ENCODE peak calls at places on chromosomes 16 and 17, in ten cellular contexts. M, B, L, O, G, Q, P, S, R and T are unnamed samples.

GRCh38 chr16:82229800-82230619 is 60.0 kb upstream of the MPHOSPH6 start:
- DNase-seq in P (peak), O (peak), G (peak), Q (peak), R (peak), B (peak), L (peak), S (peak), M (peak), T (peak)

GRCh38 chr17:50127661-50128361 is 2.1 kb downstream of the SAMD14 start:
- DNase-seq in S (peak), O (peak), P (peak), B (no peak), M (no peak), G (no peak), R (no peak), Q (no peak), L (no peak), T (no peak)

GRCh38 chr17:5667871-5668270 is 83.6 kb upstream of the NLRP1 start:
- DNase-seq in Q (no peak), R (no peak), P (no peak), L (no peak), S (no peak), O (no peak), B (no peak), G (no peak), M (no peak), T (no peak)

GRCh38 chr17:15659663-15660062 is 24.4 kb downstream of the TRIM16 start:
- DNase-seq in R (peak), B (peak), Q (no peak), L (no peak), O (peak), M (no peak), P (no peak), G (no peak), S (no peak), T (no peak)

GRCh38 chr16:48133455-48134226 is 22.2 kb downstream of the ABCC12 start:
- DNase-seq in G (no peak), P (no peak), R (no peak), S (no peak), Q (no peak), L (no peak), O (no peak), B (peak), M (no peak), T (no peak)

GRCh38 chr16:57138281-57138935 is 46.0 kb downstream of the CPNE2 start:
- DNase-seq in G (no peak), S (no peak), M (no peak), R (no peak), L (no peak), O (no peak), Q (no peak), P (no peak), B (no peak), T (no peak)

GRCh38 chr17:44829558-44830358 is at the start of gene GJC1:
- DNase-seq in R (no peak), G (no peak), P (no peak), L (peak), S (peak), B (no peak), M (no peak), O (peak), Q (peak), T (no peak)

GRCh38 chr16:47511882-47512281 is 50.8 kb downstream of the PHKB start:
- DNase-seq in P (no peak), L (no peak), Q (no peak), O (no peak), M (no peak), R (no peak), G (no peak), B (no peak), S (no peak), T (no peak)

GRCh38 chr17:78719630-78720298 is 62.3 kb downstream of the CYTH1 start:
- DNase-seq in S (no peak), G (no peak), M (no peak), Q (no peak), B (no peak), R (no peak), O (no peak), L (no peak), P (no peak), T (no peak)

GRCh38 chr17:11738151-11738550 is 139.9 kb downstream of the DNAH9 start:
- DNase-seq in P (no peak), M (no peak), R (no peak), G (no peak), B (no peak), Q (no peak), L (no peak), O (no peak), S (no peak), T (no peak)

GRCh38 chr17:11737290-11737679 is 139.0 kb downstream of the DNAH9 start:
- DNase-seq in O (no peak), P (no peak), B (no peak), G (no peak), Q (no peak), M (no peak), R (no peak), S (no peak), L (no peak), T (no peak)

GRCh38 chr17:11739848-11740247 is 141.6 kb downstream of the DNAH9 start:
- DNase-seq in G (no peak), B (no peak), L (no peak), R (no peak), M (no peak), P (no peak), O (no peak), Q (no peak), S (no peak), T (no peak)

GRCh38 chr17:11736613-11737289 is 138.5 kb downstream of the DNAH9 start:
- DNase-seq in P (no peak), L (no peak), O (no peak), R (no peak), B (no peak), Q (no peak), G (no peak), M (no peak), S (no peak), T (no peak)
- TF ChIP-seq CTCF in P (no peak), L (no peak), O (no peak), R (no peak), B (no peak), Q (no peak), G (no peak), M (no peak), S (no peak), T (no peak)

DNA sequence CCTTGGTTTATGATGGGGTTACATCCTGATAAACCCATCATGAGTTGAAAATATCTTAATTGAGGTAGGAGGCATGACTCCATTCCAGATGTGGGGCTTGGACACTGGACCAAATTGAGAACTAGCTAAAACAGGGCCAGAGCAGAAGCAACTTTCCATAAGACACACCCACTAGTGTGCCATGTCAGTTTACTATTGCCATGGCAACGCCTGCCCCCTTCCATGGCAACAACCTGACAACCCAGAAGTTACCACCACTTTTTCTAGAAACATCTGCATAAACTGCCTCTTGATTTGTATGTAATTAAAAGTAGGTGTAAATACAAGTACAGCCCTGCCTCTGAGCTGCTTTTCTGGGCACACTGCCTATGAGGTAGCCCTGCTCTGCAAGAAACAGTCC is 19.6 kb upstream of the SCNN1B start:
- DNase-seq in Q (no peak), O (no peak), B (no peak), P (no peak), G (no peak), L (no peak), S (no peak), M (no peak), R (no peak), T (no peak)
- TF ChIP-seq CTCF in Q (no peak), O (no peak), B (no peak), P (no peak), G (no peak), L (no peak), S (no peak), M (no peak), R (no peak), T (no peak)

DNA sequence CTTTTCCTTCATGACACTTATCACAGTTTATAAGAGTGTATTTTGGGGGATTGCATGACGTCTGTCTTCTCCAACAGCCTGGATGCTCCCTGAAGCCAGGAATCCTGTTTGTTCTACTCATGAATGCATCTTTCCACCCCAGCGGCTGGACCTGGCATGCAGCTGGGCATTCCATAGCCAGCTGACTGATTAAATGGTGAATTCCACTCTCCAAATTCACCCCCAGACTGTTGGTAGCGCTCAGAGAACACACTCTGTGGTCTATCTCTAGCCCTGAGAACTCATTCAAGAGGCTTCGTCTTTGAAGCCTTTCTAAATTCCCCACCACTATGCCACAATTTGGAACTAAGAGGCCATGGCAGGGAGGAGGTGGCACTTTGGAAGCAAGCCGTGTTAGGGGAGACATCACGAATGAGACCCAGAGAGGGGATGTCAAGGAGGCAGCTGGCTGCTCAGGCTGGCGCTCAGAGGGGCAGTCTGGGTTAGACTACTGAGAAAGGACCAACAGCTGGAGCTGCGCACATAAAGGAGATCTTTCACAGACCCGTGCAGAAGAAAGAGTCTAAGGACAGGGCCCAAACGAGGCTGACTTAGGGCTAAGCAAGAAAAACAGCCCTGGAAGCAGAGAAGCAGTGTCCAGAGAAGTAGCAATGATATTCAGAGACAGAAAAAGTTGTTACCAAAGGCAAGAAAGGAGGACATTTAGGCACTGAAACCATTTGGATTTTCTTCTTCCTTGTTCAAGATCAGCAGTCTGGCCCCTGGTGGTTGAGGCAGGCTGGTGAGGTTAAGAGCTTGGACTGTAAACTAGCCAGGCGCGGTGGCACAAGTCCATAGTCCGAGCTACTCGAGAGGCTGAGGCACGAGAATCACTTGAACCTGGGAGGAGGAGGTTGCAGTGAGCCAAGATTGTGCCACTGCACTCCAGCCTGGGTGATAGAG is 42.4 kb upstream of the ZNF629 start:
- DNase-seq in G (no peak), R (no peak), B (no peak), L (no peak), M (no peak), P (no peak), O (no peak), Q (no peak), S (peak), T (no peak)
- TF ChIP-seq CTCF in G (no peak), R (no peak), B (no peak), L (no peak), M (no peak), P (no peak), O (no peak), Q (peak), S (no peak), T (no peak)

GRCh38 chr16:88730632-88731607 is 24.6 kb downstream of the CTU2 start:
- DNase-seq in O (no peak), M (no peak), R (no peak), Q (no peak), S (no peak), P (peak), G (no peak), L (no peak), B (no peak), T (no peak)
- TF ChIP-seq CTCF in O (no peak), M (no peak), R (no peak), Q (no peak), S (no peak), P (no peak), G (no peak), L (no peak), B (no peak), T (no peak)

GRCh38 chr17:81667754-81668153 is 1.2 kb downstream of the CCDC137 start:
- DNase-seq in B (no peak), S (no peak), P (no peak), L (no peak), M (no peak), O (no peak), G (no peak), R (no peak), Q (no peak), T (no peak)

GRCh38 chr17:81665205-81666091 is 957 bp downstream of the OXLD1 start:
- DNase-seq in R (no peak), Q (no peak), G (no peak), P (peak), M (no peak), S (peak), L (no peak), O (no peak), B (no peak), T (no peak)

GRCh38 chr17:81664051-81664470 is 2.3 kb downstream of the OXLD1 start:
- DNase-seq in Q (no peak), B (no peak), L (no peak), R (no peak), M (no peak), G (no peak), O (no peak), S (no peak), P (no peak), T (no peak)

GRCh38 chr17:81666342-81667191 is at the start of the genes CCDC137 and OXLD1:
- DNase-seq in O (peak), S (peak), R (peak), L (peak), M (peak), P (peak), B (peak), G (peak), Q (peak), T (peak)

DNA sequence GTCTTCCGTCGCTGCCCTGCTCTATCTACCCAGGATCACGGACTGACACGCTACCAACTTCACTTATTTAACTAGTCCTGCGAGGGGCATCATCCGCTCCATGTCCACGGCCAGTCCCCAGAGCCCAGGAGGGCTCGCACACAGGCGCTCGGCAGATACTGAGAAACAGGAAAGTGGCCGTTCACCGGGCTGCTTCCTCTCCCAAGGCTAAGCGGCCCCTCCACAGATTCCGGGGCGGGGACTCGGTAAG is 388 bp downstream of the OXLD1 start:
- DNase-seq in P (peak), L (no peak), G (no peak), Q (no peak), S (peak), B (no peak), R (no peak), M (no peak), O (no peak), T (no peak)
- TF ChIP-seq CTCF in P (no peak), L (no peak), G (no peak), Q (no peak), S (no peak), B (no peak), R (no peak), M (no peak), O (no peak), T (no peak)

GRCh38 chr16:68328860-68329370 is 18.1 kb downstream of the PRMT7 start:
- DNase-seq in O (no peak), G (no peak), L (no peak), M (no peak), P (no peak), Q (no peak), S (no peak), R (no peak), B (no peak), T (no peak)
- TF ChIP-seq CTCF in O (no peak), G (no peak), L (no peak), M (no peak), P (no peak), Q (no peak), S (no peak), R (no peak), B (no peak), T (no peak)

GRCh38 chr16:84155226-84155625 is 10.1 kb downstream of the DNAAF1 start:
- DNase-seq in G (no peak), B (no peak), S (no peak), R (no peak), P (no peak), Q (no peak), L (no peak), M (no peak), O (no peak), T (no peak)

GRCh38 chr16:84158455-84158854 is 13.3 kb downstream of the DNAAF1 start:
- DNase-seq in L (no peak), O (no peak), S (no peak), P (no peak), G (no peak), B (no peak), R (no peak), M (no peak), Q (no peak), T (no peak)

GRCh38 chr16:84153660-84154214 is 8.6 kb downstream of the DNAAF1 start:
- DNase-seq in Q (no peak), L (no peak), M (no peak), P (peak), S (no peak), R (peak), B (no peak), O (no peak), G (no peak), T (no peak)

GRCh38 chr16:84159006-84159405 is 13.9 kb downstream of the DNAAF1 start:
- DNase-seq in G (no peak), R (no peak), B (no peak), Q (no peak), L (no peak), P (no peak), O (no peak), S (no peak), M (no peak), T (no peak)

DNA sequence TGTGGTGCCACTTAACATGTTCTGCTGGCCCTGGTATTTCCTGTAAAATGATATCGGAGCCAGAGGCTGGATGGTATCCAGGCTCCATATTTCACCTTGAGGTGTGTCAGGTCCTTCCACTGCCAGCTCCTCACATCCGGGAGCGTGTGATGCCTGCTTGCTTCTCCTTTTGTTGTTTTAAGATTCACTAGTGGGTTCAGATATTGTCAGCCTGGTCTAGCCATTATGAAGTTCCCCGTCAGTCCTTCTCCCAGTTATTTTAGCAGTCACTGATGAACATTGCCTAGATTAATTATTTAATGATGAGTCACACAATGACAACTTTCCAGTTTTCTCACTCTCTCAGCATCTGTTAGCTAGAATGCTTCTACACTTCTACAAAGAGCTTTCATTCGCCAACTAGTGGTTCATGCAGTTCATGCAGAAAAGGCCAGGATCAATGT is 11.3 kb downstream of the DNAAF1 start:
- DNase-seq in P (no peak), G (no peak), M (no peak), S (peak), Q (no peak), B (no peak), O (no peak), R (no peak), L (no peak), T (no peak)
- TF ChIP-seq CTCF in P (peak), G (no peak), M (no peak), S (peak), Q (peak), B (no peak), O (no peak), R (no peak), L (no peak), T (no peak)